ENCODE peak calls at places on chromosomes 13 and 19, in five cellular contexts. L, W, B, X and C are unnamed samples.

GRCh38 chr13:67134322-67135129 is 95.6 kb downstream of the PCDH9 start:
- DNase-seq in L (peak), W (no peak), B (no peak), X (no peak), C (no peak)

GRCh38 chr13:73059460-73060250 is 850 bp downstream of the KLF5 start:
- DNase-seq in L (peak), W (no peak), B (no peak), X (peak), C (peak)

GRCh38 chr13:38602261-38602660 is 84.6 kb upstream of the FREM2 start:
- DNase-seq in L (no peak), W (no peak), B (no peak), X (no peak), C (no peak)

GRCh38 chr19:2627855-2628254 is 74.6 kb downstream of the GNG7 start:
- DNase-seq in L (no peak), W (no peak), B (no peak), X (no peak), C (no peak)

GRCh38 chr19:5339470-5339949 is 1.1 kb downstream of the PTPRS start:
- DNase-seq in L (no peak), W (no peak), B (no peak), X (no peak), C (no peak)

GRCh38 chr19:10921199-10921879 is 7.1 kb downstream of the YIPF2 start:
- DNase-seq in L (no peak), W (no peak), B (no peak), X (no peak), C (no peak)

GRCh38 chr13:29359181-29359580 is 236.3 kb downstream of the SLC7A1 start:
- DNase-seq in L (no peak), W (no peak), B (no peak), X (no peak), C (no peak)

GRCh38 chr19:571127-571974 is 1.0 kb upstream of the BSG start:
- DNase-seq in L (peak), W (no peak), B (peak), X (peak), C (no peak)

GRCh38 chr19:31226536-31226935 is 122.7 kb downstream of the TSHZ3 start:
- DNase-seq in L (no peak), W (no peak), B (no peak), X (no peak), C (no peak)

GRCh38 chr19:31220540-31220939 is 128.7 kb downstream of the TSHZ3 start:
- DNase-seq in L (peak), W (no peak), B (no peak), X (no peak), C (peak)

GRCh38 chr19:31223805-31224534 is 125.3 kb downstream of the TSHZ3 start:
- DNase-seq in L (no peak), W (no peak), B (no peak), X (no peak), C (no peak)
- TF ChIP-seq SUZ12 in L (no peak), W (no peak), B (no peak), X (no peak), C (no peak)

GRCh38 chr19:15587663-15588062 is 27.4 kb upstream of the CYP4F8 start:
- DNase-seq in L (no peak), W (no peak), B (no peak), X (no peak), C (no peak)
- TF ChIP-seq SUZ12 in L (no peak), W (no peak), B (no peak), X (no peak), C (no peak)

DNA sequence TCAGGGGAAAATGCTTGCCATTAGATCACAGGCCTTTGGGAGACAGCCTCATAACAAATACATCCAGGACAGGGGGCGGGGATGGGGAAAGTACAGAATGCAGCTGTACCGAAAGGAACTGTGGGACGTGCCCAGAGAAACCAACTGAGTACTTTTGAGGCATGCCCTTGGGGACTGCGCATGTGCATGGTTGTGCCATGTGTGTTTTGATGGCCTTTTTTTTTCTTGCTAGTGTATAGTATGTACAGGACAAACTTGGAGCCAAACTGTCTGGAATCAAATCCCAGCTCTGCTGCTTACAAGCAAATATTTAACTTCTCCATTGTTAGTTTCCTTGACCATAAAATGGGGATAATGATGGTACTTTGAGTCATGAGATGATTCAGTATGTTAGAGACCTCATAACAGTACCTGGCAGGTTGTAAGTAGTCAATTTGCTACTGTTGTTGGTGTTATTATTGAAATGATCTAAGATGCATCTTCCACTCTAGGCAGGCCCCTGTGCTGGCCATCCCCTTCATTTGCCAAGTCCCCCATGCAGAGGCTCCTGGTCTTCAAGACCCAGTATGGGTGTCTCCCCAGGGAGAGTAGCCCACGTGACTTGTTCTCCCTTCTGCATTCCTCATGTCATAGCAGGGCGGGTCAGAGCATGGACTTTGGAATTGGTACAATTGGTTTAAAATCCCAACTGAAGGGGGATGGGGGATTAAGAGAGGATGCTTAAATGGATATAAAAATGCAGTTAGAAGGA is 68.2 kb upstream of the NPAS1 start:
- DNase-seq in L (no peak), W (no peak), B (no peak), X (peak), C (no peak)
- TF ChIP-seq SUZ12 in L (no peak), W (no peak), B (no peak), X (no peak), C (no peak)

DNA sequence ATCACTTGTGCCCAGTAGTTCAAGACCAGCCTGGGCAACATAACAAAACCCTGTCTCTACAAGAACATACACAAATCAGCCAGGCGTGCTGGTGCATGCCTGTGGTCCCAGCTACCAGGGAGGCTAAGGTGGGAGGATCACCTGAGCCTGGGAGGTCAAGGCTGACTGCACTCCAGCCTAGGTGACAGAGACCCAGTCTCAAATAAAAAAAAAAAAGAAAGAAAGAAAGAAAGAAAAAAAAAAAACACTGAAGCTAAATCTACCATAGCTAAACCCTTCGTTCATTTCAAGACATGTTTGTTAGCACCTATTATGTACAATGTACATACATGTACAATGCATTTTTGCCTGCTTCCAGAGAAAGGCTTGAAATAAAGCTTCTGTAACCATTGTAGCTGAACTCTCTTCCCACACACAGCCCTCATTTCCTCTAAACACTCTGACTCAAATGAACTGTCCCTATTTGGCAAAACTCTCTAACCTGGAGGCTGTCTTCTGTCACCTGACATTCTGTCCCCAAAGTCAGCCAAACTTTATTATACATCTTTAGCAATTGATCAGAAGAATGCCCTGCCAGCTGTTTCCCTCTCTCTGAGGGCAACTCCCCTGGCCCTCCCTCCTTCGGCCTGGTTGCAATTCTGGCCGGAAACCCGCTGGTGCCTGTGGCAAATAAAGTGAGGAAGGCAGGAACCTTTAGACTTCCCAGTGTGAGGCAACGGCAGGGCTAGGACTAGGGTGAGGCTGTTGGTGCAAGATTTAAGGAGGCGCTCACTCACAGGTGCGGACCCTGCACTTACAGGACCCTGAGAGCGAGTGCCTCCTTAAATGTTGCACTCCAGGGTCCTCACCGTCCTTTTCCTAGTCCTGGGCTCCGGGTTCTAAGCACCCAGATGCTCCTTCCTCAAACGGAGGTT is 1.8 kb downstream of the ETHE1 start:
- DNase-seq in L (no peak), W (no peak), B (peak), X (peak), C (no peak)
- TF ChIP-seq SUZ12 in L (no peak), W (no peak), B (no peak), X (no peak), C (no peak)

GRCh38 chr13:21230516-21230915 is 54.1 kb downstream of the MRPL57 start:
- DNase-seq in L (no peak), W (no peak), B (no peak), X (no peak), C (no peak)
- TF ChIP-seq SUZ12 in L (no peak), W (no peak), B (no peak), X (no peak), C (no peak)

GRCh38 chr19:13014101-13014920 is 19.0 kb downstream of the NFIX start:
- DNase-seq in L (no peak), W (no peak), B (no peak), X (no peak), C (no peak)
- TF ChIP-seq SUZ12 in L (no peak), W (peak), B (peak), X (no peak), C (peak)

DNA sequence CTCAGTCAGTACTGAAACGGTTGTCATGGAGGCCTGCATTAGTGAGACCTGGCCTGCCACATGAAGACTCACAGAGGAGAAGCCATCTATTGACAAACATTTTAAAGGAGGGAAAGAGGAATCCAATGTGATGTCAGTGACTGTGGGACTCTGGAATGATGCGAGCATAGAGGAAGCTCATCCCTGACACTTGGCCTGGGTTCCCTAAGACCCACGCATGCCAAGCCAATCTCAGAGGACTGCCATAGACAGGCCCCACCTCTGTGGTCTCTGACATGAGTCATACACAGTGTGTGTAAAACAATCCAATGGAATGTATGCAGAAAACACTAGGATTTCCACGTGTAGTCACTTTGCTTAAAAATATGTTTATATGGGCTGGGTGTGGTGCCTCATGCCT is 7.8 kb upstream of the DPY19L3 start:
- DNase-seq in L (no peak), W (no peak), B (no peak), X (peak), C (no peak)
- TF ChIP-seq SUZ12 in L (no peak), W (no peak), B (no peak), X (no peak), C (no peak)

DNA sequence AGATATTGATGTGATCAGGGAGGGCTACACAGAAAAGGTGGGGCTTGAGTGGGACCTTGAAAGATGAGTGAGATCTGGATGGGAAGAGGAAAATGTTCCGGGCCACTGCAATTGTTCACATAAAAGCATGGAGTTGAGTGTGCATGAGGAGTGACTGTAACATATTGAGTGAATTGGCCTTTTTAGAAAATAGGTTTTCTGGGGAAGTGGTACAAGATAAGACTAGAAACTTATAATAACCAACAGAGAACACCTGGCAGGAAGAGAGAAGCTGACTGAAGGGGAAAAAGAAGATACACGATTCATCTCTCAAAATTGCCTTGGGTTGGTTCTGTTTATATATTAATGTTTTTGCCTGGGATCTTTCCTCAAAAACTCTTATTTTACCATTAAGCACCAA is 32.2 kb downstream of the SLC10A2 start:
- DNase-seq in L (no peak), W (no peak), B (no peak), X (no peak), C (no peak)
- TF ChIP-seq SUZ12 in L (no peak), W (no peak), B (no peak), X (no peak), C (no peak)

DNA sequence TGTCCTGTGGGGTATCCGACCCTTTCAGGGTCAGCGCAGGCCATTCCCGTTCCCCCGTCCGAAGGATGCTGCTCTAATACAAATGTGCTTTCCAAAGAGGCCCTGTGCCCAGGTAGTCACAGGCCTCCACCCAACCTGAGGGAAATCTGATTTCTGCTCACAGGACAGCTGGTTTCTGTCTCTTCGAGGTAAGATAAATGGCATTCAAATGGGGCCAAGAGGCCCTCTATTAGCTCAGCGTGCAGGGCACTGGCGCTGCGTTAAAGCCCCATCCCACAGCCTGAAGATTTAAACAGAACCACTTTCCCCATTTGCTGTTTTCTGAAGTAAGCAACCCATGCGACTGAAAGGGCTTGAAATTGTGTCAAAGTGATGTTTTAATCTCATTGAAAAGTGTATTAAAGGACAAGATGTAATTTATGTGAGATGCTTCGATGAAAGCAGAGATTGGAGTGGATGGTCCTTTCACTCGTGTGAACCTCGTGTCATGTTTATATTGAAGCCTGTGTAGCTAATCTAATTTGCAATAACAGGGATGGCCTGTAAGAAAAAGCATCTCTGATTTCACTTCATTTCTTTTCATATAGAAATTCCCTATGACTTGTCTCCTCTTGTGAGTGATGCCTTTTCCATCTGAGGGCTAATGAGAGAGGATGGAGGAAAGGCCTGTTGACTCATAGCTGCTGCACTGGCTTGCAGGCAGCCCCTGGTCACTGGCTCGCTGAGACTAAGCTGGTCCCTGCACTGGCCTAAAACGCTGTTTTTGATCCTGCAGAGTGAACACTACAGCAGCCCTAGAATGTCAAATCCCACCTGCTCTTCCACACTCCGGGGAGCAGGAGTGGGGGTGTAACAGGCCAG is 7.3 kb upstream of the SOX1 start:
- DNase-seq in L (no peak), W (no peak), B (no peak), X (no peak), C (no peak)
- TF ChIP-seq SUZ12 in L (no peak), W (peak), B (no peak), X (no peak), C (no peak)

GRCh38 chr19:29576043-29576442 is 30.0 kb upstream of the POP4 start:
- DNase-seq in L (no peak), W (no peak), B (no peak), X (no peak), C (no peak)
- TF ChIP-seq SUZ12 in L (no peak), W (no peak), B (no peak), X (no peak), C (no peak)